ENCODE peak calls at places on chromosomes 1 and 21, in eight cellular contexts. U is mucosa of descending colon; L is body of pancreas; E is CD8-positive, alpha-beta memory T cell; F is IMR-90; N is transverse colon; I is psoas muscle; R is ovary. B is an unnamed sample.

GRCh38 chr1:89804646-89805237 is 16.1 kb upstream of the LRRC8D start:
- DNase-seq in E (peak; percentile 74), N (peak; percentile 91), R (peak; percentile 78), F (peak; percentile 87), L (peak; percentile 91), U (peak; percentile 63), I (peak; percentile 69), B (peak; percentile 80)

GRCh38 chr21:44487831-44488230 is 32.5 kb downstream of the LRRC3 start:
- DNase-seq in F (peak; percentile 19), N (no peak), U (no peak), I (no peak), R (no peak), L (no peak), E (peak; percentile 38), B (no peak)

GRCh38 chr1:24635195-24635843 is 7.8 kb upstream of the SRRM1 start:
- DNase-seq in F (peak; percentile 83), U (no peak), N (no peak), L (peak; percentile 15), I (no peak), E (no peak), R (no peak), B (no peak)

GRCh38 chr1:234720709-234721436 is 110.9 kb upstream of the IRF2BP2 start:
- DNase-seq in E (no peak), N (no peak), R (peak; percentile 43), I (no peak), U (no peak), F (no peak), L (no peak), B (no peak)

GRCh38 chr1:205211839-205212241 is 338 bp upstream of the DSTYK start:
- DNase-seq in L (no peak), E (no peak), U (no peak), F (no peak), R (no peak), N (no peak), I (no peak), B (no peak)

GRCh38 chr1:113405573-113405972 is 15.3 kb downstream of the MAGI3 start:
- DNase-seq in I (no peak), L (no peak), R (no peak), E (no peak), N (no peak), F (no peak), U (no peak), B (no peak)

GRCh38 chr1:212928323-212929281 is 21.7 kb upstream of the VASH2 start:
- DNase-seq in L (no peak), F (peak; percentile 36), N (no peak), E (no peak), U (no peak), R (no peak), I (no peak), B (no peak)

GRCh38 chr1:152189657-152190442 is 30.8 kb upstream of the RPTN start:
- DNase-seq in N (peak; percentile 50), I (peak; percentile 44), E (peak; percentile 45), R (peak; percentile 44), F (peak; percentile 38), U (peak; percentile 51), L (peak; percentile 71), B (peak; percentile 70)

GRCh38 chr1:89100366-89100765 is 25.5 kb downstream of the GBP2 start:
- DNase-seq in F (no peak), L (no peak), I (no peak), U (no peak), E (no peak), N (no peak), R (no peak), B (no peak)

GRCh38 chr1:31643976-31644559 is 608 bp downstream of the PEF1 start:
- DNase-seq in N (no peak), F (no peak), L (peak; percentile 13), U (no peak), I (no peak), E (no peak), R (no peak), B (no peak)

GRCh38 chr1:31644560-31645273 is at the start of gene PEF1:
- DNase-seq in I (peak; percentile 99), N (peak; percentile 99), R (peak; percentile 100), E (peak; percentile 99), F (peak; percentile 97), L (peak; percentile 99), U (peak; percentile 100), B (peak; percentile 97)

GRCh38 chr1:31640964-31641363 is 3.7 kb downstream of the PEF1 start:
- DNase-seq in R (no peak), N (no peak), F (no peak), I (no peak), E (no peak), L (no peak), U (no peak), B (no peak)

GRCh38 chr1:31642366-31642765 is 2.3 kb downstream of the PEF1 start:
- DNase-seq in F (no peak), U (no peak), E (no peak), L (no peak), N (no peak), R (no peak), I (no peak), B (no peak)

GRCh38 chr1:31642897-31643296 is 1.8 kb downstream of the PEF1 start:
- DNase-seq in L (no peak), I (no peak), N (no peak), R (no peak), E (no peak), U (no peak), F (no peak), B (no peak)
- H3K4me1 ChIP-seq in L (peaks cover 51% of the 10 kb centered on the region), I (peaks cover 69% of the 10 kb centered on the region), N (peaks cover 28% of the 10 kb centered on the region), R (peaks cover 7% of the 10 kb centered on the region), E (peaks cover 58% of the 10 kb centered on the region), U (peaks cover 28% of the 10 kb centered on the region), F (peaks cover 14% of the 10 kb centered on the region), B (peaks cover 4% of the 10 kb centered on the region)

DNA sequence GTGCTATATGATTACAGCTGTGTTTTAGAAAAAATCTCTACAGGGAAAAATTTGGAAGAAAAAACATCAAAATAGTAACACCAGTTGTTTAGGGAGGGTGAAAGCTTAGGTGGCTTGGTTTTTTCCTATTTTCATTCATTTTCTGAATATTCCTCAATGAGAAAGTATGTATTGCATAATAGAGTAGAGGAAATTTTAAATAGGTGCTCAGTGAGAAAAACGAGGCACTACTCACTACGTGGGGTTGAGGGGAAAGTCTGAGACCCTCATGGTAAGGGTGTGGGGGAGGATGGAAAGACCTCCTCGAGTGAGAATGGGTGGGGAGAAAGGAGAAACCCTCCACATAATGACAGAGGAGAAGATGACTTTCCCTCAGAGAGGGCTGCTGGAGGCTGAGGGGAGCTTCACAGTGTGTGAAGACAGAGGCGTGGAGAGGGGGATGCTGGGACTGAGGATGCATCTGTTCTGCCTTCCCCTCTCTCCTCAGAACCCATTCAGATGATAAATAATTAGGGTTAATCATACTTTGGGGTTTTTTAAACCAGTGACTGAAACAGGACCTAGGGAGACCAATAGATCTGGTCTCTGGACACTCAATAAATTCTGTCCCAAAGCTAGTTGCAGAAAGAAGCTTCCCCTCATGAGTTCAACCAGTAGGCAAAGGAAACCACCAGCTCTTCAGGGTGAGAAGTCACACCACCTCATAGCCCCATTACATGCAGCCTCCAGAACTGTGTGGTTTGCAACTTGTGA is 17.0 kb downstream of the SLAMF7 start:
- DNase-seq in N (no peak), I (no peak), L (no peak), U (no peak), R (no peak), F (no peak), E (peak; percentile 28), B (no peak)
- H3K4me1 ChIP-seq in N (no peaks in the 10 kb centered on the region), I (no peaks in the 10 kb centered on the region), L (no peaks in the 10 kb centered on the region), U (no peaks in the 10 kb centered on the region), R (peaks cover 5% of the 10 kb centered on the region), F (no peaks in the 10 kb centered on the region), E (peaks cover 52% of the 10 kb centered on the region), B (no peaks in the 10 kb centered on the region)

GRCh38 chr1:58901008-58901407 is 117.2 kb upstream of the JUN start:
- DNase-seq in N (no peak), R (no peak), U (no peak), I (no peak), L (peak; percentile 37), E (no peak), F (peak; percentile 51), B (no peak)
- H3K4me1 ChIP-seq in N (peaks cover 62% of the 10 kb centered on the region), R (peaks cover 25% of the 10 kb centered on the region), U (peaks cover 51% of the 10 kb centered on the region), I (peaks cover 73% of the 10 kb centered on the region), L (peaks cover 79% of the 10 kb centered on the region), E (peaks cover 16% of the 10 kb centered on the region), F (peaks cover 16% of the 10 kb centered on the region), B (peaks cover 43% of the 10 kb centered on the region)

DNA sequence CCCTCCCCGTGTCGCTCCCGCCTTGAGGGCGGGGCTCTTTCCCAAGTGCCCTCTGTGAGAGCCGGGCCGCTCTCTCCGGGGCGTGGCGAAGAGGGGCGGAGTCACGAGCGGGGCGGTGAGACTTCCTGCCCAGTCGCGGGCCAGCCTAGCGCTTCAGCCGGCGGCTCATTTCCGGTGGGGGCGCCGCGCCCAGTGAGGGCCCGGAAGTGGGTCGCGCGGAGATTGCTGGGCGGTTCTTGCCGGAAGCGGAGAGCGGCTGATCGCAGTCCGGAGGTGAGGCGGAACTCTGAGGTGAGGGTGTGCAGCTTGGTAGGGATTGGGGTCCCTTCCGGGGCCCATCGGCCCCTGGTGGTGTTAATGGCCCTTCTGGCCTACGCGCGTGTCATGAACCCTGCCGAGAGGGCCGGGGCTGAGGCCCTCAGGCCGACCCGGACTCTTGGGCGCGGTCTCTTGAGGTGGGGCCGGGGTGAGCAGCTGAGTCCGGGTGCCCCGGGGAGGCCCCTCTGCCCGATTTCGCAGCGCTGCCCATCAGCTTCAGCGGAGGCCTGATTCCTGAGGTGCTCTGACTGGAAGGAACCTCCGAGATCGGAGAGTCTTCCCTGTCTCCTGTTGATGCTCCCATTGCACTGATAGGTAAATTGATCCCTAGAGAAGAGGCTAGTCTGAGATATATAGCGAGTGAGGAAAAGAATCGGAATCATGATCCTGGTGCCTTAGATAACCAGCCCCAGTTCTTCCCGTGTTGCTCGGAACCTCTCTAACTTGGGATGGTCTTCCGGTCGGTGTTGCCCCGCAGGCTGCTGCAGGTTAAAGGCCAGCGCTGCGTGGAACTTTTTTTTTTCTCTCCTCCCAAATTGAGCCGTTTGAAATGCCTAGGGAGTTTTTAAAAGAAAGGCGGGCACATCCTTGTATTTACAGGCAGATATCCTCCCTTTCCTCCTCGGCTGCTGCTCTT is at the start of gene CAP1:
- DNase-seq in F (peak; percentile 98), E (peak; percentile 100), R (peak; percentile 100), I (peak; percentile 99), U (peak; percentile 100), N (peak; percentile 100), L (peak; percentile 100), B (peak; percentile 96)
- H3K4me1 ChIP-seq in F (peaks cover 9% of the 10 kb centered on the region), E (peaks cover 69% of the 10 kb centered on the region), R (peaks cover 2% of the 10 kb centered on the region), I (peaks cover 59% of the 10 kb centered on the region), U (peaks cover 62% of the 10 kb centered on the region), N (peaks cover 59% of the 10 kb centered on the region), L (peaks cover 47% of the 10 kb centered on the region), B (peaks cover 5% of the 10 kb centered on the region)